ENCODE peak calls at places on chromosome 1, in four cellular contexts. One of them, this sample, is unnamed.
A peak's percentile ranks its signal among the peaks of the same experiment; 100 is the strongest.

GRCh38 chr1:93591833-93592635 is 89.6 kb downstream of the BCAR3 start:
- DNase-seq in suprapubic skin: no peak
- DNase-seq in NB4: peak; percentile 43
- DNase-seq in foreskin keratinocyte: no peak
- DNase-seq in this sample: no peak

GRCh38 chr1:22317231-22317919 is 134.3 kb upstream of the ZBTB40 start:
- DNase-seq in suprapubic skin: peak; percentile 41
- DNase-seq in NB4: peak; percentile 40
- DNase-seq in foreskin keratinocyte: no peak
- DNase-seq in this sample: no peak

GRCh38 chr1:166952002-166952746 is 23.2 kb downstream of the ILDR2 start:
- DNase-seq in suprapubic skin: no peak
- DNase-seq in NB4: no peak
- DNase-seq in foreskin keratinocyte: peak; percentile 70
- DNase-seq in this sample: no peak

GRCh38 chr1:207823531-207823879 is 71.7 kb downstream of the CD46 start:
- DNase-seq in suprapubic skin: no peak
- DNase-seq in NB4: no peak
- DNase-seq in foreskin keratinocyte: no peak
- DNase-seq in this sample: no peak

GRCh38 chr1:230091473-230092231 is 24.6 kb downstream of the GALNT2 start:
- DNase-seq in suprapubic skin: no peak
- DNase-seq in NB4: no peak
- DNase-seq in foreskin keratinocyte: peak; percentile 80
- DNase-seq in this sample: no peak

GRCh38 chr1:100292711-100293110 is 26.7 kb downstream of the RTCA start:
- DNase-seq in suprapubic skin: no peak
- DNase-seq in NB4: no peak
- DNase-seq in foreskin keratinocyte: no peak
- DNase-seq in this sample: no peak

GRCh38 chr1:45272943-45273342 is 53.8 kb upstream of the HPDL start:
- DNase-seq in suprapubic skin: no peak
- DNase-seq in NB4: no peak
- DNase-seq in foreskin keratinocyte: peak; percentile 44
- DNase-seq in this sample: no peak

GRCh38 chr1:35377553-35377952 is 109.0 kb downstream of the ZMYM4 start:
- DNase-seq in suprapubic skin: no peak
- DNase-seq in NB4: no peak
- DNase-seq in foreskin keratinocyte: peak; percentile 41
- DNase-seq in this sample: no peak

GRCh38 chr1:152904688-152905440 is 3.5 kb upstream of the IVL start:
- DNase-seq in suprapubic skin: no peak
- DNase-seq in NB4: no peak
- DNase-seq in foreskin keratinocyte: peak; percentile 70
- DNase-seq in this sample: no peak

GRCh38 chr1:248834343-248834940 is 3.6 kb upstream of the ZNF672 start:
- DNase-seq in suprapubic skin: peak; percentile 47
- DNase-seq in NB4: peak; percentile 48
- DNase-seq in foreskin keratinocyte: no peak
- DNase-seq in this sample: no peak

GRCh38 chr1:156848461-156849150 is 10.3 kb downstream of the INSRR start:
- DNase-seq in suprapubic skin: no peak
- DNase-seq in NB4: no peak
- DNase-seq in foreskin keratinocyte: no peak
- DNase-seq in this sample: no peak

GRCh38 chr1:235952950-235953615 is 86.4 kb upstream of the LYST start:
- DNase-seq in suprapubic skin: no peak
- DNase-seq in NB4: peak; percentile 77
- DNase-seq in foreskin keratinocyte: peak; percentile 62
- DNase-seq in this sample: no peak

GRCh38 chr1:84298688-84299535 is 2.6 kb upstream of the SAMD13 start:
- DNase-seq in suprapubic skin: peak; percentile 82
- DNase-seq in NB4: peak; percentile 52
- DNase-seq in foreskin keratinocyte: no peak
- DNase-seq in this sample: peak; percentile 80

GRCh38 chr1:240802271-240802670 is 190.3 kb upstream of the GREM2 start:
- DNase-seq in suprapubic skin: no peak
- DNase-seq in NB4: no peak
- DNase-seq in foreskin keratinocyte: no peak
- DNase-seq in this sample: no peak

GRCh38 chr1:41735587-41736290 is 183.0 kb downstream of the HIVEP3 start:
- DNase-seq in suprapubic skin: no peak
- DNase-seq in NB4: no peak
- DNase-seq in foreskin keratinocyte: no peak
- DNase-seq in this sample: no peak

GRCh38 chr1:198729195-198729863 is 90.5 kb downstream of the PTPRC start:
- DNase-seq in suprapubic skin: no peak
- DNase-seq in NB4: no peak
- DNase-seq in foreskin keratinocyte: no peak
- DNase-seq in this sample: no peak

GRCh38 chr1:8061673-8062386 is 35.7 kb upstream of the ERRFI1 start:
- DNase-seq in suprapubic skin: no peak
- DNase-seq in NB4: no peak
- DNase-seq in foreskin keratinocyte: no peak
- DNase-seq in this sample: no peak

GRCh38 chr1:35675773-35676172 is 34.4 kb upstream of the PSMB2 start:
- DNase-seq in suprapubic skin: no peak
- DNase-seq in NB4: no peak
- DNase-seq in foreskin keratinocyte: no peak
- DNase-seq in this sample: no peak

GRCh38 chr1:205709059-205709398 is 28.7 kb upstream of the SLC45A3 start:
- DNase-seq in suprapubic skin: no peak
- DNase-seq in NB4: no peak
- DNase-seq in foreskin keratinocyte: no peak
- DNase-seq in this sample: no peak

GRCh38 chr1:226702318-226702956 is 36.6 kb downstream of the ITPKB start:
- DNase-seq in suprapubic skin: no peak
- DNase-seq in NB4: no peak
- DNase-seq in foreskin keratinocyte: no peak
- DNase-seq in this sample: no peak

GRCh38 chr1:205065666-205066065 is 18.6 kb downstream of the TMEM81 start:
- DNase-seq in suprapubic skin: peak; percentile 79
- DNase-seq in NB4: no peak
- DNase-seq in foreskin keratinocyte: no peak
- DNase-seq in this sample: peak; percentile 84

GRCh38 chr1:209041936-209042335 is 541.6 kb upstream of the CAMK1G start:
- DNase-seq in suprapubic skin: no peak
- DNase-seq in NB4: peak; percentile 50
- DNase-seq in foreskin keratinocyte: no peak
- DNase-seq in this sample: no peak

GRCh38 chr1:110150330-110151174 is at the start of gene SLC6A17:
- DNase-seq in suprapubic skin: no peak
- DNase-seq in NB4: no peak
- DNase-seq in foreskin keratinocyte: peak; percentile 52
- DNase-seq in this sample: no peak
- TF ChIP-seq CTCF in suprapubic skin: no peak
- TF ChIP-seq CTCF in NB4: no peak
- TF ChIP-seq CTCF in foreskin keratinocyte: peak; percentile 11
- TF ChIP-seq CTCF in this sample: peak; percentile 39

DNA sequence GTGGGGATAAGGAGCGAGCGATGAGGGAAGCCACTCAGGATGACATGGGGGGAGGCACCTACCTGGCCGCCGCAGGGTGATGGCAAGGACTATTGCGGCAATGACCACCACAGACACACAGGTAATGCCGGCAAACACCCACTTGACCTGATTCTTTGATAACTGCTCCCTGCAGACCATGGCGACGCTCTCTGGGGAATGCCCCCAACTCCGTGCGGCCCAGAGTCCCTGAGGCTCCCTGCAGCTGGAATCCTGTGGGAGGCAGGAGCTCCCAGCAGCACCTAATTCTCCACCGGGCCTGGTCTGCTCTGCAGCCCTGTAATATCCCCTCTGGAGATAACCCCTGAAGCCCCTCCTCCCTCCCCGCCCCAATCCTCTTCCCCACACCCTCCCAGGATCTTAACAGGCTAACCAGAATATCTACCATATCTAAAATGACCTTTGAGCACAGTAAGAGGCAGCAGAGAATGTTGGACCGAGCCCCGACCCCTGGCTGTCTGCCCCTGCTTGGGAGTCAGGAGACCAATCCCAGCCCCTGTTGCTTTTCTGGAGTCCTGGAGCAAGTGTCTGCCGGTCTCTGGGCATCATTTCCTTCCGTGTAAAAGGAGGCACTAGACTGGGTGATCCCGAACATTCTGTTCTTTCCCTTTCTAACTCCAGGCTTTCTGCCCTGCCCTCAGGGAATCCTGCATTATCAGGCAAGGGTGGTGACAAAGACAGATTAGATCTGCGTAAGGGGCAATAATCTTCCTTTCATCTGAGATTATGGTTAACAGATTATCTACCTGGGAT is at the start of gene FAM151A:
- DNase-seq in suprapubic skin: no peak
- DNase-seq in NB4: no peak
- DNase-seq in foreskin keratinocyte: no peak
- DNase-seq in this sample: no peak
- TF ChIP-seq CTCF in suprapubic skin: no peak
- TF ChIP-seq CTCF in NB4: no peak
- TF ChIP-seq CTCF in foreskin keratinocyte: no peak
- TF ChIP-seq CTCF in this sample: no peak

DNA sequence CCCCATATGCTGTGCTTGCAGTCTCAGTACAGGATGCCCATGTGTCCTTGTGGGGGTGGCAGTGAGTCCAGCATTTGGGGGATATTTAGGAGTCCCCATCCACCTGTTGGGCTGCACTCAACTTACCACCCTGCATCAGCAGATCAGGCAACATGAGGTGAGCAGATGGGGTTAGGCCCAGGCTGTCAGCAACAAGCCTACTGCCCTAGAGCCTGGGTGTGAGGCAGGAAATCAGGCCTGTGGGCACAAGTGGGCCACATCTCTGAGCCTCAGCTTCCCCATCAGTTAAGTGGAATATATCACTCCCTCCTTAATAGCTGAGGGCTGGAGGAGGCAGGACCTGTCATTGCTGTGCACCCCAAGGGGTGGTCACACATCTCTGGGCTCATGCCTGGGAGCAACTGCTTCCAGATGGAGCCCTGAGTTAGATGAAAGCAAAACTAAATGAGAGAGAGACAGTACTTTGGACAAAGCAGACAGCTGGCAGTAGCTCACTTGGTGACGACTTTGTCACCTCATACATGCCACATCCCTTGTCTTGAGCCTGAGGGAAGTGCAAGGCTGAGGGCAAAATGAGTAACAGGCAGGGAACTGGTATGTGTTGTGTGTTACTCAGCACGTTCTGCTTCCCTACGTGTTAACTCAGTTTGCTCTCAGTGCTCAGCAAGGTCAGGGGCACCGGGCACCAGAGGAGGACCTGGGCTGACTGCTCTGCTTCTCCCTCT is 48.4 kb downstream of the TRIM11 start:
- DNase-seq in suprapubic skin: no peak
- DNase-seq in NB4: no peak
- DNase-seq in foreskin keratinocyte: peak; percentile 50
- DNase-seq in this sample: no peak
- TF ChIP-seq CTCF in suprapubic skin: no peak
- TF ChIP-seq CTCF in NB4: no peak
- TF ChIP-seq CTCF in foreskin keratinocyte: no peak
- TF ChIP-seq CTCF in this sample: no peak

DNA sequence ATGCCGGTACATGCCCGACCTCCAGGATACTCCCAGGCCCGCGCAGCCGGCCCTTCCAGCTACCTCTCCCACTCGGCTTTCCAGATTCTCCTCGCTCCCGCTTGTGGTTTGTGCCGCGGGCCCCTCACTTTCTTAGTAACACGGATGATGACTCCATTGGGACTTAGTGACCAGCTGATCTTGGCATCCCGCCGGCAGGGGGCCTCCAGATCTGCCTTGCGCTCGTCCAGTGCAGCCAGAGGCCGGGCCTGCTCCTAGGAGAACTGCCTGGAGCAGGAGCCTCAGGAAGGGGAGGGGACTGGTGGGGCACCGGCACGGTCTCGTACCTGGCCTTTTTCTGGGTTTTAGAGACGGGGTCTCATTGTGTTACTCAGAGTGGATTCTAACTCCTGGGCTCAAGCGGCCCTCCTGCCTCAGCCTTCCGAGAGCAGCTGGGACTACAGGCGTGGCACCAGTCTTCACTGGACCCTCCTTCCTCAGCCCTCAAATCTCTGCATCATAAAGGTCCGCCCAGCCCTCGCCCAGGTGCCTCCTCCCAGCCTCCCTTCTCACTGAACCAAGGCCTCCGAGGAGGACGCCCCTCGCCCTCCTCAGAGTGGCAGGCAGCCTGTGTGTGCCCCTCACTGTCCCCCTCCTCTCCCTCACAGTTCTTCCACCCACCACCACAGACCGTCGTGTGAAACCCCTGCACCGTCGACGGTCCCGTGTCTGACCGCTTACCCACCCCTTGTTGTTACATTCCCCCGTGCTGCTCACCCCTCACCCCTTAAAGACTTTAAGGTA is 78.6 kb downstream of the SLC25A24 start:
- DNase-seq in suprapubic skin: no peak
- DNase-seq in NB4: no peak
- DNase-seq in foreskin keratinocyte: no peak
- DNase-seq in this sample: no peak
- TF ChIP-seq CTCF in suprapubic skin: no peak
- TF ChIP-seq CTCF in NB4: no peak
- TF ChIP-seq CTCF in foreskin keratinocyte: peak; percentile 5
- TF ChIP-seq CTCF in this sample: no peak

DNA sequence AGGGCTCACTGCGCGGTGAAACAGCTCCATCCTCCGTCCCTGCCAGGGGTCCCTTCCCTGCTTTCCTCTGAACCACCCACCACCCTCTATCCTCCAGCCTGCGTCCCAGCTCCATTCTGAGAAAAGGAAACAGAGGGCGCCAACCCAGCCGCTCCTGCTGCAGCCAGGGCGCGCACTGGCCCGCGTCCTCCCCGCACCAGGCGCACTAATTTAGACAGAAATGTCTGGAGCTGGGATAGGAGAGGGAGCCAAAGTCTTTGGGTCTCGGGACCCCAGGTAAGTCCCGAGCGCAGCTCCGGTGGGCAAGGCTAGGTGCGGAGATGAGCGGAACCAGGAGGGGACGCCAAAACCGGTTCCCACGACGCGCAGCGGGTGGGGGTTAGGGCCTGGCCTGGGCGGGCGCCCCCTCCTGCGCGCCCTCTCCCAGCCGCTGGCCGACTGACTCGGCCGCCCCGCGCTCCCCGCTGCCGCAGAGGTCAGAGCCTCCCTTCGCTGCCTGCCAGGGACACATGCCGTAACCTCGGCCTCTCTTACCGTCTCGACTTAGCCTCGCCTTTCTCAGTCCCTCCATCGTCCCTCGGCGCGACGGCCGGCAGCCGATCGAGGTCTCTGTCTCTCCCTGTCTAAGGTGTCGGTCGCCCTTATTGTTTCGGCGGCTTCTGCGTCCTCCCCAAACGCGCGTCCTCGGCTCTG is 2.0 kb downstream of the CAMK2N1 start:
- DNase-seq in suprapubic skin: no peak
- DNase-seq in NB4: no peak
- DNase-seq in foreskin keratinocyte: peak; percentile 52
- DNase-seq in this sample: peak; percentile 66
- TF ChIP-seq CTCF in suprapubic skin: no peak
- TF ChIP-seq CTCF in NB4: no peak
- TF ChIP-seq CTCF in foreskin keratinocyte: peak; percentile 28
- TF ChIP-seq CTCF in this sample: peak; percentile 52

DNA sequence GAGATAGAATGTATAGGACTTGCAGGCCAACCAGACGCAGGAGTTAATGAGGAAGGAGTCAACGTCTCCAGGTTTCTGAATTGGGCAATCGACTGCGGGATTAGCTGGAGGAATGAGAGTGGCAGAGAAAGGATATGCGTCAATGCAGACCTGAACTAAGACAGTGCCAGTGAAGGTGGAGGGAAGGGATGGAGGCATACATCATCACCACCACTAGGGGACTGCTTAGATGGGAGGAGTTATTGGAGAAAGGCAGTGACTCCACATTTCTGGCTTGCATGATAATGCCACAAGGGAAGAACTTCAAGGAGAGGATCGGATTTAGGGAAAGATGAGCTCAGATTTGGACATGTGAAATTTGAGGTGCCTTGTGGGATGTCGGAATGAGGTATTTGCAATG is 17.4 kb downstream of the VASH2 start:
- DNase-seq in suprapubic skin: no peak
- DNase-seq in NB4: peak; percentile 48
- DNase-seq in foreskin keratinocyte: peak; percentile 57
- DNase-seq in this sample: no peak
- TF ChIP-seq CTCF in suprapubic skin: no peak
- TF ChIP-seq CTCF in NB4: peak; percentile 67
- TF ChIP-seq CTCF in foreskin keratinocyte: peak; percentile 60
- TF ChIP-seq CTCF in this sample: peak; percentile 66